ENCODE peak calls at places on chromosomes 12 and 14, in four cellular contexts. One of them, this sample, is unnamed.
A peak's percentile ranks its signal among the peaks of the same experiment; 100 is the strongest.

GRCh38 chr12:113249546-113249945 is 28.3 kb downstream of the TPCN1 start:
- DNase-seq in fibroblast of lung: no peak
- DNase-seq in stomach: no peak
- DNase-seq in effector memory CD4-positive, alpha-beta T cell: no peak
- DNase-seq in this sample: no peak

GRCh38 chr14:99316281-99317163 is 44.5 kb upstream of the BCL11B start:
- DNase-seq in fibroblast of lung: no peak
- DNase-seq in stomach: peak; percentile 78
- DNase-seq in effector memory CD4-positive, alpha-beta T cell: no peak
- DNase-seq in this sample: no peak

GRCh38 chr14:91464615-91465205 is 45.4 kb downstream of the PPP4R3A start:
- DNase-seq in fibroblast of lung: no peak
- DNase-seq in stomach: no peak
- DNase-seq in effector memory CD4-positive, alpha-beta T cell: no peak
- DNase-seq in this sample: no peak

GRCh38 chr12:51379571-51379970 is 11.6 kb downstream of the GALNT6 start:
- DNase-seq in fibroblast of lung: no peak
- DNase-seq in stomach: no peak
- DNase-seq in effector memory CD4-positive, alpha-beta T cell: no peak
- DNase-seq in this sample: no peak

GRCh38 chr14:70282666-70283065 is 76.8 kb downstream of the COX16 start:
- DNase-seq in fibroblast of lung: no peak
- DNase-seq in stomach: no peak
- DNase-seq in effector memory CD4-positive, alpha-beta T cell: no peak
- DNase-seq in this sample: no peak

GRCh38 chr14:20413785-20414117 is 450 bp upstream of the TEP1 start:
- DNase-seq in fibroblast of lung: peak; percentile 14
- DNase-seq in stomach: no peak
- DNase-seq in effector memory CD4-positive, alpha-beta T cell: no peak
- DNase-seq in this sample: no peak

GRCh38 chr14:95523818-95524448 is 7.5 kb upstream of the SYNE3 start:
- DNase-seq in fibroblast of lung: peak; percentile 90
- DNase-seq in stomach: peak; percentile 56
- DNase-seq in effector memory CD4-positive, alpha-beta T cell: no peak
- DNase-seq in this sample: no peak

GRCh38 chr14:69796797-69797500 is at the start of gene SLC10A1:
- DNase-seq in fibroblast of lung: no peak
- DNase-seq in stomach: no peak
- DNase-seq in effector memory CD4-positive, alpha-beta T cell: no peak
- DNase-seq in this sample: no peak

GRCh38 chr12:1474567-1475153 is 119.7 kb downstream of the FBXL14 start:
- DNase-seq in fibroblast of lung: peak; percentile 98
- DNase-seq in stomach: no peak
- DNase-seq in effector memory CD4-positive, alpha-beta T cell: no peak
- DNase-seq in this sample: no peak

GRCh38 chr12:92961949-92962348 is 32.9 kb upstream of the EEA1 start:
- DNase-seq in fibroblast of lung: no peak
- DNase-seq in stomach: no peak
- DNase-seq in effector memory CD4-positive, alpha-beta T cell: no peak
- DNase-seq in this sample: no peak

GRCh38 chr14:92513204-92513965 is at the start of gene RIN3:
- DNase-seq in fibroblast of lung: peak; percentile 62
- DNase-seq in stomach: no peak
- DNase-seq in effector memory CD4-positive, alpha-beta T cell: no peak
- DNase-seq in this sample: peak; percentile 45

GRCh38 chr14:51424569-51425251 is 184.7 kb downstream of the TMX1 start:
- DNase-seq in fibroblast of lung: peak; percentile 78
- DNase-seq in stomach: no peak
- DNase-seq in effector memory CD4-positive, alpha-beta T cell: no peak
- DNase-seq in this sample: no peak

GRCh38 chr12:1795221-1795784 is 25.1 kb upstream of the LRTM2 start:
- DNase-seq in fibroblast of lung: no peak
- DNase-seq in stomach: no peak
- DNase-seq in effector memory CD4-positive, alpha-beta T cell: no peak
- DNase-seq in this sample: no peak

GRCh38 chr14:93160353-93160801 is 24.3 kb downstream of the MOAP1 start:
- DNase-seq in fibroblast of lung: no peak
- DNase-seq in stomach: no peak
- DNase-seq in effector memory CD4-positive, alpha-beta T cell: no peak
- DNase-seq in this sample: peak; percentile 47

GRCh38 chr14:71555654-71556559 is 376.3 kb upstream of the RGS6 start:
- DNase-seq in fibroblast of lung: no peak
- DNase-seq in stomach: no peak
- DNase-seq in effector memory CD4-positive, alpha-beta T cell: peak; percentile 18
- DNase-seq in this sample: no peak

GRCh38 chr14:65599375-65599774 is 186.8 kb downstream of the FUT8 start:
- DNase-seq in fibroblast of lung: no peak
- DNase-seq in stomach: no peak
- DNase-seq in effector memory CD4-positive, alpha-beta T cell: no peak
- DNase-seq in this sample: no peak

GRCh38 chr12:51714666-51715065 is 123.6 kb downstream of the SCN8A start:
- DNase-seq in fibroblast of lung: no peak
- DNase-seq in stomach: no peak
- DNase-seq in effector memory CD4-positive, alpha-beta T cell: no peak
- DNase-seq in this sample: no peak

GRCh38 chr12:127125607-127126259 is 1141.2 kb upstream of the TMEM132C start:
- DNase-seq in fibroblast of lung: peak; percentile 4
- DNase-seq in stomach: no peak
- DNase-seq in effector memory CD4-positive, alpha-beta T cell: no peak
- DNase-seq in this sample: no peak

GRCh38 chr12:55818886-55819285 is 1.0 kb downstream of the ORMDL2 start:
- DNase-seq in fibroblast of lung: peak; percentile 53
- DNase-seq in stomach: no peak
- DNase-seq in effector memory CD4-positive, alpha-beta T cell: no peak
- DNase-seq in this sample: no peak

GRCh38 chr12:54261817-54262402 is 18.0 kb downstream of the CBX5 start:
- DNase-seq in fibroblast of lung: no peak
- DNase-seq in stomach: no peak
- DNase-seq in effector memory CD4-positive, alpha-beta T cell: no peak
- DNase-seq in this sample: no peak

GRCh38 chr14:102539544-102540309 is 30.2 kb upstream of the ANKRD9 start:
- DNase-seq in fibroblast of lung: peak; percentile 76
- DNase-seq in stomach: no peak
- DNase-seq in effector memory CD4-positive, alpha-beta T cell: no peak
- DNase-seq in this sample: no peak

GRCh38 chr12:47272412-47273190 is 192.8 kb upstream of the AMIGO2 start:
- DNase-seq in fibroblast of lung: no peak
- DNase-seq in stomach: no peak
- DNase-seq in effector memory CD4-positive, alpha-beta T cell: no peak
- DNase-seq in this sample: no peak

GRCh38 chr12:71636704-71637115 is 26.9 kb downstream of the ZFC3H1 start:
- DNase-seq in fibroblast of lung: peak; percentile 81
- DNase-seq in stomach: no peak
- DNase-seq in effector memory CD4-positive, alpha-beta T cell: no peak
- DNase-seq in this sample: no peak

GRCh38 chr12:54024127-54024526 is 4.1 kb upstream of the HOXC6 start:
- DNase-seq in fibroblast of lung: no peak
- DNase-seq in stomach: no peak
- DNase-seq in effector memory CD4-positive, alpha-beta T cell: no peak
- DNase-seq in this sample: no peak

GRCh38 chr12:47905313-47905730 is 528 bp upstream of the VDR start:
- DNase-seq in fibroblast of lung: no peak
- DNase-seq in stomach: peak; percentile 69
- DNase-seq in effector memory CD4-positive, alpha-beta T cell: peak; percentile 14
- DNase-seq in this sample: peak; percentile 88

GRCh38 chr14:22685467-22685866 is 41.3 kb upstream of the OR6J1 start:
- DNase-seq in fibroblast of lung: no peak
- DNase-seq in stomach: no peak
- DNase-seq in effector memory CD4-positive, alpha-beta T cell: no peak
- DNase-seq in this sample: no peak

GRCh38 chr14:76924363-76925151 is 98.3 kb downstream of the LRRC74A start:
- DNase-seq in fibroblast of lung: peak; percentile 26
- DNase-seq in stomach: no peak
- DNase-seq in effector memory CD4-positive, alpha-beta T cell: no peak
- DNase-seq in this sample: peak; percentile 48

GRCh38 chr14:103091041-103091882 is 3.3 kb upstream of the EXOC3L4 start:
- DNase-seq in fibroblast of lung: peak; percentile 48
- DNase-seq in stomach: peak; percentile 75
- DNase-seq in effector memory CD4-positive, alpha-beta T cell: peak; percentile 61
- DNase-seq in this sample: peak; percentile 82

GRCh38 chr14:94128216-94128839 is 1.1 kb downstream of the IFI27L2 start:
- DNase-seq in fibroblast of lung: no peak
- DNase-seq in stomach: peak; percentile 17
- DNase-seq in effector memory CD4-positive, alpha-beta T cell: no peak
- DNase-seq in this sample: no peak

GRCh38 chr14:64137657-64138290 is 156.4 kb downstream of the ESR2 start:
- DNase-seq in fibroblast of lung: peak; percentile 47
- DNase-seq in stomach: no peak
- DNase-seq in effector memory CD4-positive, alpha-beta T cell: no peak
- DNase-seq in this sample: peak; percentile 60

GRCh38 chr12:47777741-47778558 is 4.9 kb downstream of the SLC48A1 start:
- DNase-seq in fibroblast of lung: no peak
- DNase-seq in stomach: peak; percentile 67
- DNase-seq in effector memory CD4-positive, alpha-beta T cell: no peak
- DNase-seq in this sample: no peak

GRCh38 chr14:87409401-87409800 is 583.6 kb downstream of the GALC start:
- DNase-seq in fibroblast of lung: no peak
- DNase-seq in stomach: no peak
- DNase-seq in effector memory CD4-positive, alpha-beta T cell: no peak
- DNase-seq in this sample: no peak

GRCh38 chr14:105167303-105168092 is 1.1 kb downstream of the JAG2 start:
- DNase-seq in fibroblast of lung: no peak
- DNase-seq in stomach: peak; percentile 33
- DNase-seq in effector memory CD4-positive, alpha-beta T cell: no peak
- DNase-seq in this sample: peak; percentile 44

DNA sequence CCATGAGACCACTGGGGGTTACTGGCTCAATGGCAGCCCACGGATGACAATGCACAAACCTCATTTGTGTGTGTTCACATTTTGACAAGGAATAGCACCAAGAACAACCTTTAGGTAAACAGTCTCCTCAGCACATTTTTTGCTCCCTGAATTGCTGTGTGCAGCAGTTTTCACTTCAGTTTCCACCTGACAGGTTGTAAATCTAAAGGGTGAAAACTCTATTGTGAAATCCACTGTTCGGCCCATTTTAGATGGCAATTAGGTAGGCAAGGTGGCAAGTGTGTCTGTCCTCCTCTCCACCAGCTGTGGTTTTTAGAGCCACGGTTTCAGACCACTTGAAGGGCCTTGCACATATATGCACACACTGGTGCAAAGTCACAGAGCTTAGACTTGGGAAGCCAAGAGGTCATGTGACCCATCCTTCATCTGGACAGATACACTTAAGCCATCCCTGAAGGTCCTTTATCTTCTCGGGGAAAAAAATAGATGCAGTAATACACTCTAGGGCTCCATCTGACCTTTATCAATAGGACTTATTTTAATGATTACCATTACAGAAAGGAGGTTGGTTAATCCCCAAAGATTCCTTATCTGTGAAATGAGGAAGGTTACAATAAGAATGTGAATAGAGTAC is 23.2 kb downstream of the HAL start:
- DNase-seq in fibroblast of lung: no peak
- DNase-seq in stomach: no peak
- DNase-seq in effector memory CD4-positive, alpha-beta T cell: no peak
- DNase-seq in this sample: no peak
- H3K27ac ChIP-seq in fibroblast of lung: no peak overlapping the region
- H3K27ac ChIP-seq in stomach: no peak overlapping the region
- H3K27ac ChIP-seq in effector memory CD4-positive, alpha-beta T cell: no peak overlapping the region
- H3K27ac ChIP-seq in this sample: no peak overlapping the region

GRCh38 chr12:19238520-19238919 is 109.0 kb downstream of the PLEKHA5 start:
- DNase-seq in fibroblast of lung: no peak
- DNase-seq in stomach: no peak
- DNase-seq in effector memory CD4-positive, alpha-beta T cell: no peak
- DNase-seq in this sample: no peak
- H3K4me1 ChIP-seq in fibroblast of lung: peaks cover 26% of the 10 kb centered on the region
- H3K4me1 ChIP-seq in stomach: peaks cover 61% of the 10 kb centered on the region
- H3K4me1 ChIP-seq in effector memory CD4-positive, alpha-beta T cell: no peaks in the 10 kb centered on the region
- H3K4me1 ChIP-seq in this sample: peaks cover 22% of the 10 kb centered on the region

DNA sequence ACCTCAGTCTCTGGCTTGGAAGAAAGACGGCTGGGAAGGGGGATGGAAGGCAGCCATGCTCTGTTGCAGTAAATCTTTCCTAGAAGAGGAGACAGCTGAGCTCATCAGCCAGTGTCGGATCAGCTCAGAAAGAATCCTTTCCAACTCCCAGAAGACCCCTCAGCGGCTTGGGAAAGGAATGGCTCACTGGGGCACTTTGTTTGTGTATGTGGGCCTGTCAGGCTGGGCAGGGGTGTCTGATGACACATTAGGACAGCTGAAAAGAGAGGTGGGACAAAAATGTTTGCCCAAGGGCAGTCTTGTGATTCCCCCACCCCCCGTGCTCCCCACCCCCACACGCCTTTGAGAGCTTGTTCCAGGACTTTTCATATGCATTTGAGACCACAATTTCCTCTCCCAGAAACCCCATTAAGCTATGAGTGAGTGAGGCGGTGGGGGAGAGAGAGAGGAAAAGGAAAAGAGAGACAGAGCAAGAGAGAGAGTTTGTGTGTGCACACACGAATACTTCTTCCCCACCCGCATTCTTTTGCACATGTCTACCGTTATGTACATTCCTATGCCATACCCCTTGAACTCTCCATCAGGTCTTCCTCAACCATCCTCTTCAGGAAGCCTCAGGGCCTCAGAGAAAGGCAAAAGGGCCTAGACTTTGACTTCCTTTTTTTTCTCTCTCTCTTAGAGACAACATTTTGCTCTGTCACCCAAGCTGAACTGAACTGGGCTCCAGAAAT is 198.9 kb downstream of the ZFP36L1 start:
- DNase-seq in fibroblast of lung: peak; percentile 56
- DNase-seq in stomach: no peak
- DNase-seq in effector memory CD4-positive, alpha-beta T cell: no peak
- DNase-seq in this sample: no peak
- H3K27ac ChIP-seq in fibroblast of lung: no peak overlapping the region
- H3K27ac ChIP-seq in stomach: peak overlapping the region; percentile 21
- H3K27ac ChIP-seq in effector memory CD4-positive, alpha-beta T cell: no peak overlapping the region
- H3K27ac ChIP-seq in this sample: peak overlapping the region; percentile 95

GRCh38 chr12:9647825-9648700 is 21.4 kb upstream of the CLEC2D start:
- DNase-seq in fibroblast of lung: peak; percentile 72
- DNase-seq in stomach: peak; percentile 79
- DNase-seq in effector memory CD4-positive, alpha-beta T cell: peak; percentile 91
- DNase-seq in this sample: peak; percentile 75

GRCh38 chr12:9646794-9647622 is 22.5 kb upstream of the CLEC2D start:
- DNase-seq in fibroblast of lung: peak; percentile 36
- DNase-seq in stomach: no peak
- DNase-seq in effector memory CD4-positive, alpha-beta T cell: no peak
- DNase-seq in this sample: no peak

GRCh38 chr12:9649532-9649940 is 20.0 kb upstream of the CLEC2D start:
- DNase-seq in fibroblast of lung: no peak
- DNase-seq in stomach: no peak
- DNase-seq in effector memory CD4-positive, alpha-beta T cell: no peak
- DNase-seq in this sample: no peak

GRCh38 chr12:9648701-9649531 is 20.6 kb upstream of the CLEC2D start:
- DNase-seq in fibroblast of lung: no peak
- DNase-seq in stomach: no peak
- DNase-seq in effector memory CD4-positive, alpha-beta T cell: no peak
- DNase-seq in this sample: no peak

GRCh38 chr12:9651265-9651729 is 18.2 kb upstream of the CLEC2D start:
- DNase-seq in fibroblast of lung: peak; percentile 33
- DNase-seq in stomach: no peak
- DNase-seq in effector memory CD4-positive, alpha-beta T cell: no peak
- DNase-seq in this sample: no peak
- H3K4me1 ChIP-seq in fibroblast of lung: peaks cover 7% of the 10 kb centered on the region
- H3K4me1 ChIP-seq in stomach: peaks cover 46% of the 10 kb centered on the region
- H3K4me1 ChIP-seq in effector memory CD4-positive, alpha-beta T cell: peaks cover 30% of the 10 kb centered on the region
- H3K4me1 ChIP-seq in this sample: peaks cover 12% of the 10 kb centered on the region

This sample was measured in body of pancreas.